ENCODE peak calls at places on chromosomes 12 and 14, in seven cellular contexts. D, F, G, Q, Y, B and K are unnamed samples.

GRCh38 chr12:58919271-58920101 is 818 bp downstream of the LRIG3 start:
- DNase-seq in D (no peak), F (no peak), G (no peak), Q (peak), Y (no peak), B (no peak), K (peak)

GRCh38 chr14:72736348-72736747 is 157.6 kb downstream of the DPF3 start:
- DNase-seq in D (no peak), F (peak), G (no peak), Q (peak), Y (no peak), B (peak), K (no peak)

GRCh38 chr12:80443974-80444666 is at the start of gene PTPRQ:
- DNase-seq in D (no peak), F (no peak), G (no peak), Q (no peak), Y (no peak), B (no peak), K (no peak)

GRCh38 chr12:6792522-6793201 is 3.3 kb downstream of the CD4 start:
- DNase-seq in D (no peak), F (no peak), G (no peak), Q (peak), Y (no peak), B (no peak), K (no peak)

GRCh38 chr14:97523936-97524335 is 726.8 kb downstream of the VRK1 start:
- DNase-seq in D (no peak), F (no peak), G (peak), Q (no peak), Y (no peak), B (no peak), K (no peak)

GRCh38 chr14:90658541-90658967 is 157.7 kb downstream of the TTC7B start:
- DNase-seq in D (no peak), F (peak), G (no peak), Q (no peak), Y (no peak), B (no peak), K (peak)

GRCh38 chr14:24670594-24670993 is 36.6 kb upstream of the GZMB start:
- DNase-seq in D (no peak), F (no peak), G (no peak), Q (no peak), Y (no peak), B (no peak), K (no peak)

GRCh38 chr14:100771121-100771800 is 44.6 kb downstream of the DLK1 start:
- DNase-seq in D (no peak), F (peak), G (no peak), Q (peak), Y (no peak), B (peak), K (no peak)

GRCh38 chr12:54863948-54864584 is 9.8 kb downstream of the MUCL1 start:
- DNase-seq in D (no peak), F (no peak), G (no peak), Q (no peak), Y (no peak), B (no peak), K (no peak)

GRCh38 chr14:96507723-96508122 is 5.5 kb downstream of the PAPOLA start:
- DNase-seq in D (no peak), F (no peak), G (no peak), Q (no peak), Y (no peak), B (no peak), K (no peak)
- TF ChIP-seq JUND in D (no peak), F (no peak), G (no peak), Q (no peak), Y (no peak), B (no peak), K (no peak)

GRCh38 chr14:89240414-89240813 is 176.6 kb downstream of the FOXN3 start:
- DNase-seq in D (no peak), F (no peak), G (no peak), Q (no peak), Y (no peak), B (no peak), K (no peak)
- TF ChIP-seq JUND in D (no peak), F (no peak), G (no peak), Q (no peak), Y (no peak), B (no peak), K (no peak)

DNA sequence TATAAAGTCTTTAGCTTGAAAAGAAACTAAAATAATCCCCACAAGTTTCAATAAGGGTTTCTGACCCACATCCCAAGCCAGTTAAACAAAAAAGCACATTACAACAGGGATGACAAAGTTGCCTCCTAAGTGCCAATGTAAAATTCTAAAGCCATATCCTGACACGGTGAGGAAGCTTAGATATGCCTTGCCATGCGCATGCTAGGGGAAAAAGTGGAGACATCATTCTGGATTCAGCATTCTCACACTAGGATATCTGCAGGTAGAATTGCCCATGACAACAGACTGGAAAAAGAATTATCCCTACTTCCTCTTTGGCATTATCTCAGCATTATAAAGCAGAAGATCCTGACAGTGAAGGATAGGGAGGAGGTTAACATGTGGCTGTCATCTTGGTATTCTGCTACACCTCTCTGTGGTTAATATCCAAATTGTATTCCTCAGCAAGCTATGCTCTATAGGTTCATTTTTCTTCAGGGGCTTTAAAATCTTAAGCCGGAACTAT is 4.9 kb downstream of the DUSP6 start:
- DNase-seq in D (no peak), F (no peak), G (no peak), Q (no peak), Y (no peak), B (no peak), K (no peak)
- TF ChIP-seq JUND in D (no peak), F (no peak), G (no peak), Q (no peak), Y (no peak), B (no peak), K (no peak)

GRCh38 chr12:120573560-120573959 is 7.6 kb downstream of the POP5 start:
- DNase-seq in D (no peak), F (no peak), G (no peak), Q (no peak), Y (no peak), B (no peak), K (no peak)

GRCh38 chr12:120574106-120574505 is 7.1 kb downstream of the POP5 start:
- DNase-seq in D (no peak), F (no peak), G (no peak), Q (no peak), Y (no peak), B (no peak), K (no peak)

GRCh38 chr12:120571299-120571698 is 9.9 kb downstream of the POP5 start:
- DNase-seq in D (no peak), F (no peak), G (no peak), Q (no peak), Y (no peak), B (no peak), K (no peak)
- TF ChIP-seq JUND in D (no peak), F (no peak), G (no peak), Q (no peak), Y (no peak), B (no peak), K (no peak)